ENCODE peak calls at places on chromosomes 12 and 14, in six cellular contexts. D, O, P, F, Y and U are unnamed samples.

GRCh38 chr12:58860788-58861240 is 59.5 kb downstream of the LRIG3 start:
- DNase-seq in O (no peak), F (peak), D (no peak), P (no peak), Y (peak), U (no peak)

GRCh38 chr12:14845350-14845750 is 2.0 kb upstream of the ART4 start:
- DNase-seq in P (peak), D (peak), F (no peak), O (peak), Y (no peak), U (peak)

GRCh38 chr12:7131502-7131866 is 1.3 kb downstream of the CLSTN3 start:
- DNase-seq in P (peak), F (peak), O (no peak), Y (no peak), D (no peak), U (no peak)

GRCh38 chr14:33693237-33693636 is 257.6 kb downstream of the EGLN3 start:
- DNase-seq in F (no peak), Y (no peak), O (no peak), P (no peak), D (no peak), U (peak)

GRCh38 chr12:9992296-9992695 is 6.6 kb downstream of the CLEC1B start:
- DNase-seq in P (no peak), O (no peak), Y (no peak), D (no peak), F (no peak), U (no peak)

GRCh38 chr14:99647407-99647806 is 2.5 kb downstream of the HHIPL1 start:
- DNase-seq in P (no peak), F (no peak), D (peak), O (no peak), Y (no peak), U (peak)

GRCh38 chr12:108565976-108566375 is 3.6 kb downstream of the ISCU start:
- DNase-seq in O (no peak), D (peak), Y (no peak), F (no peak), P (peak), U (peak)

GRCh38 chr14:67674139-67674479 is 323 bp downstream of the VTI1B start:
- DNase-seq in Y (peak), P (peak), O (peak), F (peak), D (peak), U (peak)

GRCh38 chr12:131092911-131093901 is 139.5 kb downstream of the ADGRD1 start:
- DNase-seq in D (no peak), F (peak), O (no peak), P (no peak), Y (no peak), U (no peak)

GRCh38 chr12:116159175-116159574 is 118.3 kb downstream of the MED13L start:
- DNase-seq in P (no peak), O (no peak), Y (no peak), F (no peak), D (peak), U (peak)

GRCh38 chr12:104263580-104264358 is 39.8 kb upstream of the EID3 start:
- DNase-seq in D (peak), F (no peak), Y (no peak), O (no peak), P (no peak), U (no peak)

GRCh38 chr12:106901276-106901675 is 54.4 kb upstream of the TMEM263 start:
- DNase-seq in F (no peak), P (no peak), D (peak), O (no peak), Y (no peak), U (no peak)

GRCh38 chr14:76314521-76314951 is 61.4 kb upstream of the ESRRB start:
- DNase-seq in P (no peak), F (peak), Y (peak), D (no peak), O (no peak), U (no peak)

GRCh38 chr14:30597496-30597895 is 24.6 kb upstream of the SCFD1 start:
- DNase-seq in O (no peak), D (no peak), Y (no peak), P (no peak), F (no peak), U (no peak)

GRCh38 chr12:24768415-24768814 is 180.5 kb downstream of the BCAT1 start:
- DNase-seq in P (no peak), D (no peak), Y (no peak), F (no peak), O (no peak), U (no peak)

GRCh38 chr12:30417697-30418231 is 277.9 kb downstream of the IPO8 start:
- DNase-seq in D (peak), F (no peak), Y (no peak), P (peak), O (no peak), U (peak)

GRCh38 chr12:47551426-47551851 is 154.4 kb downstream of the RPAP3 start:
- DNase-seq in D (peak), F (no peak), O (no peak), P (no peak), Y (no peak), U (peak)

GRCh38 chr12:54262403-54262925 is 17.5 kb downstream of the CBX5 start:
- DNase-seq in D (peak), F (no peak), P (peak), Y (no peak), O (no peak), U (peak)

GRCh38 chr14:80364274-80364673 is 153.0 kb upstream of the DIO2 start:
- DNase-seq in Y (no peak), D (peak), F (no peak), P (peak), O (no peak), U (peak)

GRCh38 chr12:97109441-97109840 is 202.4 kb downstream of the NEDD1 start:
- DNase-seq in Y (no peak), P (no peak), D (no peak), F (no peak), O (no peak), U (no peak)

GRCh38 chr12:15851919-15852318 is 30.3 kb upstream of the STRAP start:
- DNase-seq in F (no peak), Y (no peak), P (peak), O (no peak), D (no peak), U (no peak)

GRCh38 chr14:29216774-29217232 is 450.2 kb downstream of the FOXG1 start:
- DNase-seq in Y (no peak), P (no peak), O (no peak), F (no peak), D (no peak), U (peak)

GRCh38 chr12:107558816-107559382 is 126.7 kb upstream of the PWP1 start:
- DNase-seq in D (no peak), F (peak), P (no peak), Y (no peak), O (no peak), U (no peak)

GRCh38 chr12:101794574-101794973 is 36.2 kb downstream of the GNPTAB start:
- DNase-seq in F (no peak), Y (no peak), P (no peak), D (no peak), O (no peak), U (no peak)

GRCh38 chr14:50834802-50835276 is 3.9 kb upstream of the NIN start:
- DNase-seq in O (no peak), F (no peak), P (no peak), Y (no peak), D (no peak), U (no peak)

GRCh38 chr14:50836515-50836914 is 5.6 kb upstream of the NIN start:
- DNase-seq in Y (no peak), O (no peak), F (no peak), P (peak), D (peak), U (peak)

GRCh38 chr14:50832935-50833607 is 2.1 kb upstream of the NIN start:
- DNase-seq in Y (no peak), P (no peak), F (no peak), D (peak), O (no peak), U (peak)

GRCh38 chr14:50837271-50837670 is 6.3 kb upstream of the NIN start:
- DNase-seq in D (no peak), F (no peak), P (peak), Y (no peak), O (no peak), U (no peak)

DNA sequence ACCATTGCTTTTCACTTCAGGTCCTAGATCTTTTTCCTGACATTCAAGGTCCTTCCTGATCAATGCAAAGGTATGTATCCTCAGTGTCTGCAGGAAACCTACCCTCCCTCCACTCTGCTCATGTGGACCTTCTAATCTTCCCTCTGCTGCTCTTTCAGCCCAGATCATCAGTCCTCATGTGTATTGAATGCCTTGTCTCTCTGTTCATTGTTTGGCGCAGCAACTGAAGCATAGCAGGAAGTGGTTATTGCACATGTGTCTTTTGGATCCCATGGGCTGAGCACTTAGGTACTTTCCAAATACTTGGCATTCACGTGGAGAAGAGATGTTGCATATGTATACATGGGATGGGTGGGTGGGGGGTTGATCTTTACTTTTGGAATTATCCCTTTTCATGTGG is 4.3 kb upstream of the NIN start:
- DNase-seq in O (no peak), D (peak), P (no peak), F (no peak), Y (no peak), U (no peak)
- H4K8ac ChIP-seq in O (no peak), D (no peak), P (no peak), F (no peak), Y (no peak), U (no peak)

GRCh38 chr12:44875417-44875953 is 630 bp downstream of the NELL2 start:
- DNase-seq in Y (peak), O (peak), F (peak), D (no peak), P (no peak), U (no peak)
- H3K18ac ChIP-seq in Y (peak), O (peak), F (no peak), D (no peak), P (no peak), U (no peak)

DNA sequence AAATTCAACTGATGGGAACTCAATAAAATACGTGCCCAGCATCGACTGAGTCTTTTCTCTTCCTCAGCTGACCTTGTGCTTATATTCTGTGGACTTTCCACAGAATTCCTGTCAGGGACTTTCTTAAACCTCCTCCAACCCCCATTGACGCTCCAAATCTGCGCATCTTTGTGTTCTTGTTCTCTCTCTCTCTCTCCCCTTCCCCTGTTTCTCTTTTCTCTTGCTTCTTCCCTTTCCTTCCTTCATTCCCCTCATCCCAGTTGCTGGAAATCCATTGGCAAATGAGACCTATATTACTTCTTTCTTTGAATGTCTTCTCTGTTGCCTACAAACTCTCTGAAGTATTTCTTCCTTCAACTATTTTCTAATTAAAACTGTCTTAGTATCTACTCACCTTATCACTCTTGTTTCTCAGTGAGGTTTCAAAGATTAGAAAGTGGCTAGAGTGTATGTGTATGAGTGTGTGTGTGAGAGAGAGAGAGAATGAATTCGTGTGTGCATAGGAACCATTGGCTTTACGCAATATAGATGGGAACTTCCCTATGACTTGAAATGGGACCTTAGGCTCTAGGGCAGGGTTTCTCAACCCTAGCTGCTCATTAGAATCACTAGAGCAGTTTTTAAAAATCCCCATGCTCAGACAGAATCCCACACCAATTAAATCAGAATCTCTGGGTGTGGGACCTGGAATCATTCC is 41.8 kb upstream of the DHRS7 start:
- DNase-seq in F (no peak), Y (no peak), D (no peak), O (no peak), P (peak), U (no peak)
- H3K14ac ChIP-seq in F (no peak), Y (no peak), D (no peak), O (no peak), P (no peak), U (no peak)

GRCh38 chr14:23320584-23321571 is at the start of gene PABPN1:
- DNase-seq in Y (peak), P (peak), O (peak), F (peak), D (peak), U (peak)

GRCh38 chr14:23322568-23323517 is 1.6 kb downstream of the PABPN1 start:
- DNase-seq in Y (no peak), D (no peak), O (no peak), F (no peak), P (no peak), U (no peak)

GRCh38 chr14:23319746-23320583 is 1.3 kb upstream of the PABPN1 start:
- DNase-seq in D (no peak), F (no peak), O (no peak), Y (peak), P (no peak), U (no peak)

GRCh38 chr14:23323838-23324454 is 2.7 kb downstream of the PABPN1 start:
- DNase-seq in Y (peak), P (no peak), D (no peak), O (no peak), F (no peak), U (no peak)

DNA sequence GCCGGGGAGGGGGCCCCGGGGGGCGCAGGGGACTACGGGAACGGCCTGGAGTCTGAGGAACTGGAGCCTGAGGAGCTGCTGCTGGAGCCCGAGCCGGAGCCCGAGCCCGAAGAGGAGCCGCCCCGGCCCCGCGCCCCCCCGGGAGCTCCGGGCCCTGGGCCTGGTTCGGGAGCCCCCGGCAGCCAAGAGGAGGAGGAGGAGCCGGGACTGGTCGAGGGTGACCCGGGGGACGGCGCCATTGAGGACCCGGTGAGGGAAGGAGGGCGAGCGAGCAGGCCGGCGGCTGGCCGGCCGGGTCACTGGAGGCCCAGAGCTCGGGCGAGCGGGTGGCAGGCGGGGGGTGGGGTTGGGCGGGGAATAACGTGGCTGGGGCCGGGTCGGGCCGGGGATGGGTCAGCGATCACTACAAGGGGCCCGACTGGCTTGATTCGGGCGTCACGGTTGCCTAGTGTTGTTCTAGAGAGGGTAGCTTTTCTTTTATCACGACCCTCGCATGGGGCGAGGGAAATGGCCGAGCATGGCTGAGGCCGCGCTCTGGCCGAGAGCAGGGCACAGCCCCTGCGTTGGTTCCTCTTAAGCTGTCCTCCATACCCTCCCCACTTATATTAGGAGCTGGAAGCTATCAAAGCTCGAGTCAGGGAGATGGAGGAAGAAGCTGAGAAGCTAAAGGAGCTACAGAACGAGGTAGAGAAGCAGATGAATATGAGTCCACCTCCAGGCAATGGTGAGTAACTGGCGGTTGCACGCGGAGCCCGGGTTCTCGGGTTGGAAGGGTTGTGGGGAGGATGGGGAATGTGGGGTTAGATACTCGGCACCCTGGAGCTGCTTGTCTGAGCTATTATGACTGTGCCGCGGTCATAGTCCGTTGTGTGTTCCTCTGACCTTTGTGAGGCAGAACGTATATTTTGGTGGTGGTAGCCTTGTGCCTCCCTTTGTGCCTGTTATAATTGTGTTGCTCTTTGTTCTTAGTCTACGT is 603 bp downstream of the PABPN1 start:
- DNase-seq in O (peak), F (no peak), D (peak), P (peak), Y (peak), U (peak)
- H4K8ac ChIP-seq in O (no peak), F (no peak), D (peak), P (peak), Y (peak), U (peak)

GRCh38 chr12:49288922-49289555 is 5.9 kb upstream of the PRPH start:
- DNase-seq in Y (no peak), P (no peak), D (no peak), F (no peak), O (no peak), U (no peak)

GRCh38 chr12:49287876-49288275 is 7.1 kb upstream of the PRPH start:
- DNase-seq in P (no peak), F (no peak), D (no peak), O (no peak), Y (no peak), U (no peak)

GRCh38 chr12:49284672-49285071 is 10.3 kb upstream of the PRPH start:
- DNase-seq in Y (no peak), P (no peak), F (no peak), D (no peak), O (no peak), U (no peak)

GRCh38 chr12:49292729-49293055 is 2.3 kb upstream of the PRPH start:
- DNase-seq in O (no peak), P (no peak), D (no peak), F (no peak), Y (no peak), U (no peak)

DNA sequence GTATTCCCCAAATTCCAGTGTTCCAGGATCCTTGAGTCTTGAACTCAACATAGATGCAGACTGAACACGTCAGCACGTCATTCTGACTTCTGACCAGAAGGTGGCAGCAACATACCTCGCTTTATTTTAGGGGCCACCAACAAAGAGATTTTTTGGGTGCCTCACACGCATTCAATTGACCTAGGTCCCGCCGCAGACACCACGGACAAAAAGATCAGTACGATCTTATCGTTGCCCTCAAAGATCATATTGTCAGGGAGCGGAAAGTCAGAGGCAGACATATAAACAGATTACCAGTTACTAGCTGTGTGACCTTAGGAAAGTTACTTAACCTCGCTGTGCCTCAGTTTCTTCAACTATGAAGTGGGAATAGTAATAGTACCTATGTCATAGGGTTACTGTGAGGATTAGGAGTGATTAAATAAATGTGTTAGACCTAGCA is 6.5 kb upstream of the PRPH start:
- DNase-seq in F (peak), O (no peak), D (peak), Y (peak), P (peak), U (peak)
- H3K18ac ChIP-seq in F (no peak), O (no peak), D (no peak), Y (no peak), P (no peak), U (no peak)

DNA sequence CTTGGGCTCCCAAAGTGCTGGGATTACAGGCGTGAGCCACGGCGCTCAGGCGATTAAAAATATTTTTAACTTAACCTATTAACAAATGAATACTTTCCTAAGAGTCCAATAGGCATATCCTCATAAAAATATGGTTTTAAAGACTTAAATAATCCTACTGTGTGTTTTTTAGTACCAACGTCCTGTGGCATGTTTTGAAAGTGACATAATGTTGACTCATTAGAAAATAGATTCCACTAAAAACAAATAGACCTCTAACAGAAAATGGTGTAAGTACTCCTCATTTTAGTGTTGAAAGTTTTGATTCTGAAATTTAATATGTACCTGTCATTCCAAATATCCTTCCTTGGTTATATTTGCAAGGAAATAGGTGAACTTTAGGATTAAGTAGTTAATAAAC is 11.9 kb upstream of the LUM start:
- DNase-seq in D (peak), P (no peak), O (no peak), F (no peak), Y (no peak), U (no peak)
- H3K14ac ChIP-seq in D (no peak), P (no peak), O (no peak), F (no peak), Y (no peak), U (no peak)